ENCODE peak calls at places on chromosome 6, in ten cellular contexts. J, Z, E, N, Q, F, I, T, G and L are unnamed samples.

GRCh38 chr6:158376650-158377081 is 64.4 kb downstream of the TULP4 start:
- DNase-seq in J (peak), Z (no peak), E (no peak), N (peak), Q (no peak), F (no peak), I (no peak), T (no peak), G (no peak), L (peak)

GRCh38 chr6:108714012-108714773 is 134.0 kb upstream of the ARMC2 start:
- DNase-seq in J (peak), Z (no peak), E (no peak), N (no peak), Q (no peak), F (no peak), I (peak), T (no peak), G (no peak), L (peak)

GRCh38 chr6:36235309-36235708 is 34.6 kb upstream of the PNPLA1 start:
- DNase-seq in J (no peak), Z (no peak), E (no peak), N (no peak), Q (peak), F (no peak), I (no peak), T (no peak), G (no peak), L (no peak)

GRCh38 chr6:20924911-20925543 is 390.8 kb downstream of the CDKAL1 start:
- DNase-seq in J (no peak), Z (no peak), E (no peak), N (no peak), Q (no peak), F (no peak), I (no peak), T (no peak), G (no peak), L (peak)

GRCh38 chr6:12751694-12752304 is 35.2 kb downstream of the PHACTR1 start:
- DNase-seq in J (peak), Z (peak), E (no peak), N (peak), Q (peak), F (peak), I (peak), T (peak), G (no peak), L (peak)

GRCh38 chr6:156026543-156027268 is 571.1 kb upstream of the NOX3 start:
- DNase-seq in J (no peak), Z (no peak), E (no peak), N (no peak), Q (no peak), F (no peak), I (no peak), T (no peak), G (no peak), L (no peak)

GRCh38 chr6:132130530-132131298 is 179.5 kb upstream of the CCN2 start:
- DNase-seq in J (peak), Z (no peak), E (no peak), N (peak), Q (no peak), F (no peak), I (no peak), T (no peak), G (no peak), L (peak)

GRCh38 chr6:165848099-165848461 is 185.0 kb upstream of the PDE10A start:
- DNase-seq in J (no peak), Z (no peak), E (no peak), N (no peak), Q (peak), F (no peak), I (no peak), T (no peak), G (no peak), L (no peak)

GRCh38 chr6:34462561-34462971 is 3.3 kb upstream of the PACSIN1 start:
- DNase-seq in J (peak), Z (no peak), E (no peak), N (no peak), Q (peak), F (no peak), I (no peak), T (no peak), G (no peak), L (peak)

GRCh38 chr6:89145461-89145961 is 344 bp upstream of the PM20D2 start:
- DNase-seq in J (peak), Z (no peak), E (no peak), N (no peak), Q (peak), F (peak), I (no peak), T (peak), G (peak), L (no peak)

GRCh38 chr6:15434263-15434662 is 188.4 kb downstream of the JARID2 start:
- DNase-seq in J (no peak), Z (no peak), E (no peak), N (no peak), Q (peak), F (no peak), I (no peak), T (no peak), G (no peak), L (no peak)

GRCh38 chr6:137846274-137846673 is 20.8 kb upstream of the TNFAIP3 start:
- DNase-seq in J (no peak), Z (no peak), E (no peak), N (no peak), Q (no peak), F (no peak), I (no peak), T (no peak), G (no peak), L (no peak)